ENCODE peak calls at places on chromosomes 4 and X, in eight cellular contexts. R, N, H, C, L, B, Y and M are unnamed samples.
A peak's percentile ranks its signal among the peaks of the same experiment; 100 is the strongest.

GRCh38 chr4:25457053-25457715 is 80.1 kb downstream of the ANAPC4 start:
- DNase-seq in R (no peak), N (no peak), H (peak; percentile 69), C (no peak), L (no peak), B (no peak), Y (peak; percentile 51), M (no peak)

GRCh38 chr4:84177831-84178230 is 321.3 kb downstream of the NKX6-1 start:
- DNase-seq in R (no peak), N (no peak), H (no peak), C (no peak), L (no peak), B (no peak), Y (no peak), M (no peak)

GRCh38 chrX:47191331-47191730 is 2.3 kb upstream of the UBA1 start:
- DNase-seq in R (peak; percentile 24), N (peak; percentile 24), H (no peak), C (peak; percentile 51), L (peak; percentile 12), B (no peak), Y (no peak), M (no peak)

GRCh38 chrX:9566150-9566621 is 101.3 kb downstream of the TBL1X start:
- DNase-seq in R (peak; percentile 57), N (peak; percentile 47), H (peak; percentile 32), C (peak; percentile 30), L (peak; percentile 70), B (peak; percentile 85), Y (peak; percentile 82), M (no peak)

GRCh38 chrX:47662144-47662657 is 3.2 kb upstream of the UXT start:
- DNase-seq in R (peak; percentile 24), N (no peak), H (peak; percentile 78), C (no peak), L (no peak), B (peak; percentile 77), Y (peak; percentile 90), M (no peak)

GRCh38 chrX:10231461-10231860 is 74.7 kb downstream of the CLCN4 start:
- DNase-seq in R (no peak), N (no peak), H (no peak), C (no peak), L (no peak), B (no peak), Y (no peak), M (no peak)

GRCh38 chrX:97622111-97622510 is 738.4 kb downstream of the RPA4 start:
- DNase-seq in R (no peak), N (no peak), H (no peak), C (no peak), L (no peak), B (no peak), Y (no peak), M (no peak)

GRCh38 chr4:16001484-16001858 is 38.5 kb upstream of the FGFBP2 start:
- DNase-seq in R (peak; percentile 60), N (peak; percentile 41), H (no peak), C (peak; percentile 42), L (peak; percentile 66), B (peak; percentile 77), Y (peak; percentile 83), M (peak; percentile 70)

GRCh38 chrX:125289920-125290319 is 29.8 kb upstream of the TEX13C start:
- DNase-seq in R (no peak), N (no peak), H (no peak), C (no peak), L (no peak), B (peak; percentile 0), Y (no peak), M (no peak)

GRCh38 chr4:688695-689497 is at the start of gene SLC49A3:
- DNase-seq in R (no peak), N (no peak), H (no peak), C (peak; percentile 61), L (peak; percentile 41), B (no peak), Y (peak; percentile 30), M (no peak)

GRCh38 chr4:14607001-14607400 is 395.3 kb upstream of the CPEB2 start:
- DNase-seq in R (no peak), N (no peak), H (no peak), C (no peak), L (no peak), B (no peak), Y (no peak), M (no peak)

GRCh38 chr4:627347-627746 is 2.0 kb downstream of the PDE6B start:
- DNase-seq in R (no peak), N (no peak), H (no peak), C (no peak), L (no peak), B (no peak), Y (no peak), M (no peak)

GRCh38 chr4:108425988-108426387 is 194.4 kb upstream of the RPL34 start:
- DNase-seq in R (no peak), N (no peak), H (peak; percentile 37), C (no peak), L (no peak), B (peak; percentile 81), Y (peak; percentile 20), M (no peak)

GRCh38 chrX:112759512-112759911 is 79.8 kb upstream of the LHFPL1 start:
- DNase-seq in R (no peak), N (no peak), H (no peak), C (no peak), L (no peak), B (no peak), Y (no peak), M (no peak)

GRCh38 chr4:56315041-56315440 is 72.2 kb downstream of the AASDH start:
- DNase-seq in R (no peak), N (no peak), H (no peak), C (no peak), L (no peak), B (no peak), Y (no peak), M (no peak)

GRCh38 chr4:56313132-56313531 is 74.2 kb downstream of the AASDH start:
- DNase-seq in R (no peak), N (no peak), H (no peak), C (no peak), L (no peak), B (no peak), Y (no peak), M (no peak)

GRCh38 chr4:56315543-56315942 is 71.7 kb downstream of the AASDH start:
- DNase-seq in R (no peak), N (no peak), H (no peak), C (no peak), L (no peak), B (no peak), Y (no peak), M (no peak)

GRCh38 chr4:56314207-56314915 is 72.9 kb downstream of the AASDH start:
- DNase-seq in R (no peak), N (no peak), H (no peak), C (no peak), L (no peak), B (no peak), Y (no peak), M (no peak)

GRCh38 chr4:56316011-56316650 is 71.2 kb downstream of the AASDH start:
- DNase-seq in R (no peak), N (no peak), H (no peak), C (no peak), L (no peak), B (no peak), Y (no peak), M (no peak)
- H3K4me3 ChIP-seq in R (no peak overlapping the region), N (no peak overlapping the region), H (no peak overlapping the region), C (no peak overlapping the region), L (no peak overlapping the region), B (no peak overlapping the region), Y (no peak overlapping the region), M (no peak overlapping the region)

GRCh38 chr4:185238261-185238681 is 28.9 kb downstream of the SNX25 start:
- DNase-seq in R (no peak), N (no peak), H (peak; percentile 50), C (no peak), L (no peak), B (peak; percentile 59), Y (peak; percentile 40), M (no peak)

GRCh38 chr4:185238750-185239149 is 29.4 kb downstream of the SNX25 start:
- DNase-seq in R (no peak), N (no peak), H (no peak), C (no peak), L (no peak), B (no peak), Y (no peak), M (no peak)

GRCh38 chr4:185237185-185237584 is 27.8 kb downstream of the SNX25 start:
- DNase-seq in R (no peak), N (no peak), H (no peak), C (no peak), L (no peak), B (no peak), Y (peak; percentile 43), M (no peak)

GRCh38 chr4:185236155-185236503 is 26.7 kb downstream of the SNX25 start:
- DNase-seq in R (no peak), N (no peak), H (no peak), C (no peak), L (no peak), B (no peak), Y (no peak), M (no peak)

GRCh38 chr4:185235480-185236154 is 26.2 kb downstream of the SNX25 start:
- DNase-seq in R (no peak), N (no peak), H (no peak), C (peak; percentile 32), L (no peak), B (peak; percentile 44), Y (peak; percentile 54), M (peak; percentile 22)
- H3K36me3 ChIP-seq in R (no peaks in the 10 kb centered on the region), N (no peaks in the 10 kb centered on the region), H (no peaks in the 10 kb centered on the region), C (no peaks in the 10 kb centered on the region), L (no peaks in the 10 kb centered on the region), B (no peaks in the 10 kb centered on the region), Y (no peaks in the 10 kb centered on the region), M (no peaks in the 10 kb centered on the region)

DNA sequence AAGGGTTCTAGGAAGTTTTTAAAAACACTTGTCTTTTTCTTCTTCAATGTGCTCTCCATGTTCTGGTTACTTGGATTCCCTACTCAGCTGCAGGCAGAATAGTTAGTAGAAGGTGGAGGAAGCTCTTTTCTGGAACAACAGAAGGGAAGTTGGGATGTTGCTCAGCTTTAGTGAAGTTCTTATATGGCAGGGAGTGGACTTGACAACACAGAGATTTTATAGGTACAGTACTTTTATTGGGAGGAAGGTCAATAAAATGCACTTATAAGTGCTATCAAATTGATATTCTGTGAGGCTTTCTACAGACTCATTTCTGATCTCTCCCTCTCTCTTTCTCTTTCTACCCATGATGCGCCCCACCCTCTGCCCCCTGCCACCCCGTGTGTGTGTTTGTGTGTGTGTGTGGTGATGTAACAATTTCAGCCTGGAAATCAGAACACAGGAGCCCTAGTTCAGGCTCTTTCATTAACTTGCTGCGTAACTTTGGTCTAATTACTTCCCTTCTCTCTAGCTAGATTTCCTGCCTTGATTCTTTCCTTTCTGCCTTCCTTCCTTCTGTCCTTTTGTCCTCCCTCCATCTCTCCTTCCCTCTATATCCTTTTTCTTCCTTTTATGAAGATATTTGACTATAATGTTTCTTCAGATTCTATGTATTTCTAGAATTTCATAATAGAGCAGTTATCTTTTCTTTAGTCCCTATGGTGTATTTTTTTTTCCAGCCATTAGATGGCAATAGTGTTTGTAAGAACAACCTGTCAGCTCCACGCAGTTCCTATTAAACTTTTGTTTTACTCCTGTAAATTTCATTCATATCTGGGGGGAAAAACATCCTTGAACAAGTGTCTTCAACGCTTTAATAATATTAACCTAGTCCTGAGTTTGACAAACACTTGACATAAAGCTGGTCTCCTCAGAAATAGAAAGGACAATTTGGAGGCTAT is 37.1 kb downstream of the HEPH start:
- DNase-seq in R (no peak), N (no peak), H (no peak), C (peak; percentile 58), L (no peak), B (peak; percentile 17), Y (peak; percentile 33), M (no peak)
- TF ChIP-seq CTCF in R (peak; percentile 14), N (peak; percentile 18), H (peak; percentile 32), C (no peak), L (peak; percentile 13), B (peak; percentile 12), Y (peak; percentile 39), M (no peak)

GRCh38 chr4:143358419-143358818 is 21.7 kb downstream of the GAB1 start:
- DNase-seq in R (no peak), N (no peak), H (no peak), C (no peak), L (no peak), B (no peak), Y (no peak), M (no peak)
- H3K4me3 ChIP-seq in R (no peak overlapping the region), N (no peak overlapping the region), H (no peak overlapping the region), C (no peak overlapping the region), L (no peak overlapping the region), B (no peak overlapping the region), Y (no peak overlapping the region), M (no peak overlapping the region)